ENCODE peak calls at places on chromosomes 4 and X, in nine cellular contexts. B is lower leg skin, A is H9, M is bronchial epithelial cell, D is hepatocyte, I is fibroblast of the aortic adventitia, F is BJ, U is fibroblast of lung, H is AG09319. Y is an unnamed sample.

GRCh38 chr4:71026086-71026485 is 32.6 kb downstream of the DCK start:
- DNase-seq in U (peak), I (peak), B (no peak), D (peak), F (peak), A (no peak), H (peak), M (peak), Y (no peak)

GRCh38 chrX:120514236-120514635 is 45.1 kb upstream of the LAMP2 start:
- DNase-seq in U (peak), H (no peak), D (peak), M (peak), I (peak), B (no peak), F (no peak), A (peak), Y (no peak)

GRCh38 chrX:48468693-48469691 is 1.1 kb downstream of the SLC38A5 start:
- DNase-seq in H (no peak), I (no peak), F (no peak), B (no peak), M (no peak), A (peak), U (no peak), D (no peak), Y (no peak)

GRCh38 chr4:39285853-39286252 is 80.3 kb downstream of the RFC1 start:
- DNase-seq in U (no peak), D (no peak), F (no peak), A (no peak), H (no peak), B (no peak), M (no peak), I (no peak), Y (no peak)

GRCh38 chrX:87805829-87806490 is 288.4 kb downstream of the KLHL4 start:
- DNase-seq in M (no peak), I (peak), A (no peak), B (no peak), F (no peak), D (peak), U (peak), H (no peak), Y (no peak)

GRCh38 chrX:31021537-31021936 is 50.3 kb downstream of the FTHL17 start:
- DNase-seq in H (no peak), M (no peak), D (no peak), B (no peak), I (peak), U (no peak), A (no peak), F (no peak), Y (no peak)

GRCh38 chr4:19382993-19383392 is 868.7 kb upstream of the SLIT2 start:
- DNase-seq in I (peak), M (peak), F (peak), D (no peak), B (no peak), A (no peak), H (peak), U (peak), Y (no peak)

GRCh38 chr4:118981171-118981838 is 92.7 kb downstream of the SYNPO2 start:
- DNase-seq in H (no peak), B (no peak), F (no peak), M (no peak), A (no peak), U (peak), I (no peak), D (no peak), Y (no peak)

GRCh38 chr4:63379750-63380522 is 1029.3 kb downstream of the TECRL start:
- DNase-seq in F (no peak), M (no peak), I (no peak), B (no peak), U (no peak), D (no peak), A (no peak), H (no peak), Y (peak)

GRCh38 chr4:183738081-183738673 is 79.1 kb downstream of the TRAPPC11 start:
- DNase-seq in B (no peak), H (no peak), M (peak), F (no peak), D (no peak), U (peak), A (no peak), I (peak), Y (no peak)

GRCh38 chrX:13900351-13900750 is 83.5 kb upstream of the GPM6B start:
- DNase-seq in H (no peak), I (no peak), A (no peak), D (no peak), F (no peak), M (no peak), U (no peak), B (no peak), Y (no peak)

GRCh38 chrX:13897571-13897970 is 80.7 kb upstream of the GPM6B start:
- DNase-seq in U (no peak), F (no peak), A (no peak), H (no peak), I (no peak), M (no peak), B (no peak), D (no peak), Y (no peak)

GRCh38 chrX:13898603-13899002 is 81.7 kb upstream of the GPM6B start:
- DNase-seq in A (no peak), H (no peak), M (peak), B (no peak), F (no peak), I (no peak), D (no peak), U (peak), Y (no peak)

GRCh38 chrX:13899607-13900006 is 82.7 kb upstream of the GPM6B start:
- DNase-seq in F (peak), M (peak), B (no peak), H (peak), I (peak), D (peak), A (no peak), U (peak), Y (no peak)

DNA sequence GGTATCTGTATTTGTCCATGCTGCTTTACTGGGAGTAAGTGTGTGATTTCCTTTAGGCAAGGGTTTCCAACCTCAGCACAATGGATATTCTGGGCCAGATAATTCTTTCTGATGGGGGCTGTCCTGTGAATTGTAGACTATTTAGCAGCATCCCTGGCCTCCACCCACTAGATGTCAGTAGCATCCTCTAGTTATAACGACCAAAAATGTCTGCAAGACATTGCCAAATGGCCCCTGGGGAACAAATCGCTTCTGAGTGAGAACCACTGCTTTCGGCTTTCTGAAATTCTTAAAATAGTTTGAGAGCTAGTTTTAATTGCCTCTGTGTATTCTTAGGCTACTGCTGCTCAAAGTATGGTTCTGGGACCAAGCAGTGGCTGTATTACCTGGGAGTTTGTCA is 81.2 kb upstream of the GPM6B start:
- DNase-seq in B (no peak), M (no peak), A (no peak), D (no peak), I (peak), U (no peak), F (no peak), H (no peak), Y (no peak)
- TF ChIP-seq CTCF in B (no peak), M (peak), A (peak), D (no peak), I (no peak), U (peak), F (peak), H (peak), Y (peak)

GRCh38 chr4:34880246-34880645 is 1364.1 kb downstream of the ARAP2 start:
- DNase-seq in I (no peak), B (no peak), H (no peak), U (no peak), M (no peak), D (no peak), F (no peak), A (no peak), Y (no peak)
- TF ChIP-seq CTCF in I (no peak), B (no peak), H (no peak), U (no peak), M (no peak), D (no peak), F (no peak), A (no peak), Y (no peak)

GRCh38 chr4:168555437-168555836 is 58.6 kb downstream of the PALLD start:
- DNase-seq in F (no peak), I (no peak), B (no peak), H (no peak), M (no peak), U (no peak), D (no peak), A (no peak), Y (no peak)
- TF ChIP-seq CTCF in F (no peak), I (no peak), B (no peak), H (no peak), M (no peak), U (no peak), D (no peak), A (no peak), Y (peak)

DNA sequence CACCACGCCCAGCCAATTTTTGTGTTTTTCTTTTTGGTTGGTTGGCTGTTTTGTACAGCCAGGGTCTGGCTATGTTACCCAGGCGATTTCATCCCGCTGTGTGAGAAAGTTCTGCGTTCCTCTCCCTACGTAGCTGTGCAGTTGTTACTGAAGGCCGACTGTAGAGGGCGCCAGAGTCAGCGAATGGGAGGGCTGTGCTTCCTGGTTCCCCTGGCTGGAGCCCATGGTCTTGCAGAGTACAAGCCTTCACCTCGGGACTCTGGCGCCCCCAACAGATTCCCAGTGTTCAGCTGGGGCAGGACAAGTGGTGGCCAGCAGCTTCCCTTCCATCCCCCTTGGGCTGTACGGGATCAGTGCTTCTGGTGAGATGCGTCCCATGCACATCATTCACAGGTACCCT is 5.6 kb upstream of the CT45A1 start:
- DNase-seq in D (no peak), A (peak), H (no peak), I (no peak), U (no peak), M (no peak), F (no peak), B (no peak), Y (no peak)
- TF ChIP-seq CTCF in D (no peak), A (peak), H (peak), I (no peak), U (no peak), M (peak), F (peak), B (no peak), Y (peak)

GRCh38 chrX:18410038-18410437 is 15.4 kb upstream of the CDKL5 start:
- DNase-seq in U (peak), I (peak), D (peak), A (no peak), M (peak), B (no peak), H (no peak), F (no peak), Y (no peak)
- TF ChIP-seq CTCF in U (peak), I (peak), D (peak), A (peak), M (peak), B (no peak), H (peak), F (peak), Y (peak)

DNA sequence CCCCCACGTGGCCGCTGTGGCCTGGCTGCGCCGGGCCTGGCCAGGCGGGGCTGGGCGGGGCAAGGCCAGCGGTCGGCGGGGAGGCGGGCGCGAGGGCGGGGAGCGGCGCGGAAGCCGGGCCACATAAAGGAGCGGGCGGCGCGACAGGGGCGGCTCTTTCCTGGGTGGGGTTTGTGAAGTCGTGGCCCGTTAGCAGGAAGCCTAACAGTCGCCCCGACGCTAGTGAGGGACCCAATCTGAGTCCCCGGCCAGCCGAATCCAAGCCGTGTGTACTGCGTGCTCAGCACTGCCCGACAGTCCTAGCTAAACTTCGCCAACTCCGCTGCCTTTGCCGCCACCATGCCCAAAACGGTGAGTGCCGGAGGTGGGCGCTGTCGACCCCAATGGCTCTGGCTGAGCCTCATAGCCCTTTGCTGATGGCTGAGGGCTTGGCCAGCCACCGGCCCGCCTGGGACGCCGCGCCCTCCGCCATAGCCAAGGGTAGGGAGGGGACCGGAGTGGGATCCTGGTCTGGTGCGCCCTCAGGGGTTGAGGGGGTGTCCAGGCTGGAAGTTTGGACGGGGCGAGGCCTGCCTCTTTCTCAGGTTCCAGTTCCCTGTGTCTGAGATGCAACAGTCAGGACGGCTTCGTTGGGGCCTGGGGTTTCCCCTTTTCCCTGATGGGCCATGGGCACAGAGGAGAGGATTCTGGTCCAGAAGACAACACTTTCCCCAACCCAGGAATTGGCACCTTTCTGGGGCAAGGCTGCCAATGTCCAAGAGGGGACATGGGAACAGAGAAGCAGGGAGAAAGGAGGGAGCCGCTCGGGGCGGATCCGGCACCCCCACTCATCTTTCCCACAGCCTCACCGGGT is at the start of gene MSN:
- DNase-seq in A (peak), M (no peak), F (no peak), B (peak), H (no peak), I (peak), U (peak), D (peak), Y (no peak)
- TF ChIP-seq CTCF in A (peak), M (no peak), F (peak), B (no peak), H (peak), I (peak), U (no peak), D (peak), Y (peak)

GRCh38 chrX:74232859-74233258 is 71.1 kb upstream of the ZCCHC13 start:
- DNase-seq in A (no peak), D (no peak), I (peak), H (no peak), F (no peak), M (peak), B (no peak), U (peak), Y (no peak)
- TF ChIP-seq CTCF in A (peak), D (no peak), I (peak), H (no peak), F (no peak), M (no peak), B (no peak), U (no peak), Y (peak)

DNA sequence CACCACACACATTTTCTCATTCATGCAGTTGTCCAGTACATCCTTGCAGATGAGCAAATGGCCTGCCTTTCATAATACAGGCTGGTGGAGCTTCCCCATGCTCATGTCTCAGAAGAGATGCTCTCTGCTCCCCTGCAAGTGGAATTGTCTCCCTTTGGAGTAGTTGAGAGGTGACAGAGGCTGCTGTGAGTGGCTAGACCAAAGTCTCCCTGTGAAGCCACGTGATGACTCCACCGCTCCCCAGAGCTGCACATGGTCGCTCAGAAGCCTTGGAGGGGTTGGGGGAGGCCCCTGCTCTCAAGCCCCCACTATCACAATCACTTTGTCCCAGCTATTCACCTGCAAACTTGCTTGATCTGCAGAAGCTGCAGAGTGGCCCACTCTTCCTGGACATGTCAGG is 1.5 kb upstream of the GPR78 start:
- DNase-seq in F (no peak), H (no peak), D (no peak), M (no peak), A (no peak), B (no peak), I (no peak), U (no peak), Y (no peak)
- TF ChIP-seq CTCF in F (no peak), H (no peak), D (no peak), M (no peak), A (no peak), B (no peak), I (no peak), U (no peak), Y (no peak)